ENCODE peak calls at places on chromosome 6, in seven cellular contexts. Y, T, U, O, F, E and M are unnamed samples.

GRCh38 chr6:144434308-144434990 is 149.3 kb downstream of the UTRN start:
- DNase-seq in Y (no peak), T (no peak), U (peak), O (peak), F (no peak), E (peak), M (no peak)

GRCh38 chr6:117265425-117266266 is at the start of gene VGLL2:
- DNase-seq in Y (no peak), T (no peak), U (peak), O (peak), F (peak), E (no peak), M (no peak)

GRCh38 chr6:145963216-145964068 is 716 bp downstream of the SHPRH start:
- DNase-seq in Y (no peak), T (peak), U (peak), O (peak), F (no peak), E (peak), M (no peak)

GRCh38 chr6:25902071-25902470 is 28.0 kb upstream of the SLC17A3 start:
- DNase-seq in Y (no peak), T (no peak), U (no peak), O (no peak), F (no peak), E (no peak), M (no peak)

GRCh38 chr6:89834884-89835792 is 5.5 kb downstream of the CASP8AP2 start:
- DNase-seq in Y (no peak), T (no peak), U (no peak), O (no peak), F (no peak), E (no peak), M (no peak)

GRCh38 chr6:52293067-52293466 is 8.5 kb upstream of the MCM3 start:
- DNase-seq in Y (no peak), T (no peak), U (no peak), O (no peak), F (peak), E (no peak), M (no peak)

GRCh38 chr6:24448828-24449525 is 40.4 kb downstream of the GPLD1 start:
- DNase-seq in Y (no peak), T (no peak), U (no peak), O (no peak), F (no peak), E (no peak), M (no peak)

GRCh38 chr6:99882151-99882702 is 111.8 kb downstream of the MCHR2 start:
- DNase-seq in Y (no peak), T (no peak), U (no peak), O (no peak), F (no peak), E (no peak), M (no peak)

GRCh38 chr6:36070252-36070651 is 42.6 kb downstream of the MAPK14 start:
- DNase-seq in Y (no peak), T (no peak), U (no peak), O (no peak), F (no peak), E (no peak), M (no peak)

GRCh38 chr6:138403324-138403800 is 661 bp upstream of the HEBP2 start:
- DNase-seq in Y (no peak), T (no peak), U (peak), O (peak), F (peak), E (no peak), M (no peak)

GRCh38 chr6:71190809-71191208 is 97.8 kb upstream of the OGFRL1 start:
- DNase-seq in Y (no peak), T (peak), U (peak), O (peak), F (no peak), E (no peak), M (peak)

GRCh38 chr6:70886661-70887060 is 70.2 kb downstream of the B3GAT2 start:
- DNase-seq in Y (no peak), T (no peak), U (no peak), O (no peak), F (no peak), E (no peak), M (no peak)

GRCh38 chr6:42269974-42270510 is 52.4 kb upstream of the MRPS10 start:
- DNase-seq in Y (no peak), T (no peak), U (no peak), O (no peak), F (no peak), E (no peak), M (no peak)

GRCh38 chr6:75317503-75318206 is 33.1 kb upstream of the TMEM30A start:
- DNase-seq in Y (no peak), T (no peak), U (peak), O (peak), F (no peak), E (peak), M (no peak)

GRCh38 chr6:11318835-11319813 is 86.7 kb upstream of the NEDD9 start:
- DNase-seq in Y (no peak), T (no peak), U (no peak), O (peak), F (no peak), E (no peak), M (no peak)

GRCh38 chr6:117352466-117353081 is 73.2 kb downstream of the ROS1 start:
- DNase-seq in Y (no peak), T (no peak), U (peak), O (peak), F (no peak), E (no peak), M (no peak)

GRCh38 chr6:147297663-147298313 is 93.6 kb downstream of the STXBP5 start:
- DNase-seq in Y (no peak), T (no peak), U (no peak), O (no peak), F (no peak), E (no peak), M (no peak)

GRCh38 chr6:80376411-80376810 is 269.9 kb downstream of the BCKDHB start:
- DNase-seq in Y (no peak), T (no peak), U (peak), O (no peak), F (no peak), E (peak), M (no peak)

GRCh38 chr6:129317931-129318820 is 391.8 kb downstream of the ARHGAP18 start:
- DNase-seq in Y (no peak), T (no peak), U (peak), O (peak), F (no peak), E (peak), M (peak)

GRCh38 chr6:95654176-95654575 is 76.8 kb downstream of the MANEA start:
- DNase-seq in Y (no peak), T (no peak), U (no peak), O (no peak), F (no peak), E (no peak), M (no peak)